ENCODE peak calls at places on chromosome X, in five cellular contexts. I is amygdala; F is activated CD4-positive, alpha-beta T cell treated with anti-CD3 and anti-CD28 coated beads for 1 hour; G is NCI-H1436; R is activated CD8-positive, alpha-beta memory T cell treated with anti-CD3 and anti-CD28 coated beads for 48 hours. M is an unnamed sample.

GRCh38 chrX:16931371-16931770 is 15.1 kb upstream of the REPS2 start:
- DNase-seq in I (no peak), F (no peak), G (no peak), R (no peak), M (no peak)

GRCh38 chrX:71619193-71619592 is 882 bp upstream of the CXCR3 start:
- DNase-seq in I (no peak), F (peak; percentile 28), G (no peak), R (peak; percentile 48), M (no peak)

GRCh38 chrX:45849261-45849660 is 648.6 kb upstream of the DIPK2B start:
- DNase-seq in I (no peak), F (no peak), G (no peak), R (no peak), M (no peak)

GRCh38 chrX:50483283-50483682 is 12.7 kb upstream of the DGKK start:
- DNase-seq in I (no peak), F (no peak), G (no peak), R (no peak), M (no peak)

GRCh38 chrX:134797390-134797700 is 139.1 kb upstream of the PLAC1 start:
- DNase-seq in I (no peak), F (no peak), G (no peak), R (no peak), M (no peak)

GRCh38 chrX:19647159-19647558 is 131.9 kb upstream of the MAP3K15 start:
- DNase-seq in I (no peak), F (no peak), G (no peak), R (no peak), M (no peak)

GRCh38 chrX:100904433-100904832 is 24.3 kb downstream of the XKRX start:
- DNase-seq in I (no peak), F (no peak), G (no peak), R (no peak), M (no peak)

GRCh38 chrX:124211312-124211942 is 121.0 kb upstream of the TEX13D start:
- DNase-seq in I (no peak), F (no peak), G (peak; percentile 23), R (no peak), M (no peak)

M was measured in BJ.